ENCODE peak calls at places on chromosome 10, in four cellular contexts. K is stimulated activated CD8-positive, alpha-beta memory T cell treated with anti-CD3 and anti-CD28 coated beads, Interleukin-2, amount 100 ng/mL, for 48 hours; E is epithelial cell of prostate; A is kidney epithelial cell. B is an unnamed sample.

GRCh38 chr10:119245272-119245671 is 37.9 kb downstream of the GRK5 start:
- DNase-seq in A (no peak), K (no peak), E (peak), B (no peak)

GRCh38 chr10:6408799-6409198 is 171.3 kb downstream of the PRKCQ start:
- DNase-seq in K (no peak), E (no peak), A (no peak), B (no peak)

GRCh38 chr10:340646-341045 is 205.4 kb downstream of the ZMYND11 start:
- DNase-seq in A (no peak), E (no peak), K (no peak), B (no peak)

GRCh38 chr10:122152544-122152943 is 118.6 kb upstream of the BTBD16 start:
- DNase-seq in A (no peak), K (no peak), E (no peak), B (no peak)

GRCh38 chr10:101388671-101389276 is 34.8 kb downstream of the BTRC start:
- DNase-seq in E (no peak), A (no peak), K (no peak), B (no peak)

GRCh38 chr10:6382081-6382480 is 179.3 kb downstream of the PFKFB3 start:
- DNase-seq in K (no peak), E (no peak), A (no peak), B (no peak)

GRCh38 chr10:90125406-90125805 is 424.0 kb downstream of the KIF20B start:
- DNase-seq in A (no peak), K (no peak), E (no peak), B (no peak)

GRCh38 chr10:130236711-130237110 is 100.5 kb downstream of the GLRX3 start:
- DNase-seq in E (no peak), A (no peak), K (no peak), B (no peak)

GRCh38 chr10:123272171-123272570 is 118.0 kb downstream of the BUB3 start:
- DNase-seq in A (no peak), E (no peak), K (no peak), B (no peak)

GRCh38 chr10:25498645-25499044 is 323.8 kb downstream of the GPR158 start:
- DNase-seq in K (no peak), A (no peak), E (no peak), B (no peak)

GRCh38 chr10:29105516-29106215 is 183.2 kb upstream of the LYZL1 start:
- DNase-seq in E (no peak), K (no peak), A (peak), B (no peak)

GRCh38 chr10:99930731-99931550 is 78.8 kb downstream of the DNMBP start:
- DNase-seq in E (peak), K (no peak), A (peak), B (no peak)

GRCh38 chr10:69506487-69506833 is 55.2 kb downstream of the TSPAN15 start:
- DNase-seq in A (no peak), K (no peak), E (no peak), B (no peak)

GRCh38 chr10:73850863-73851461 is 23.4 kb downstream of the CAMK2G start:
- DNase-seq in E (no peak), K (no peak), A (no peak), B (no peak)

B was measured in upper lobe of left lung.